ENCODE peak calls at places on chromosomes 2 and 18, in four cellular contexts. Y is colonic mucosa, F is suprapubic skin, G is astrocyte of the spinal cord. Z is an unnamed sample.

GRCh38 chr2:234496835-234497591 is at the start of gene ARL4C:
- DNase-seq in F (no peak), G (peak; percentile 84), Y (peak; percentile 42), Z (no peak)

GRCh38 chr18:35215026-35215425 is 25.8 kb upstream of the ZNF397 start:
- DNase-seq in F (no peak), Y (no peak), G (no peak), Z (no peak)

GRCh38 chr2:73134471-73134870 is 21.7 kb upstream of the RAB11FIP5 start:
- DNase-seq in G (no peak), Y (no peak), F (no peak), Z (no peak)

GRCh38 chr2:112087346-112088020 is 32.4 kb downstream of the TMEM87B start:
- DNase-seq in Y (no peak), F (no peak), G (no peak), Z (no peak)

GRCh38 chr2:171297951-171298350 is 135.8 kb downstream of the METTL8 start:
- DNase-seq in G (peak; percentile 29), Y (no peak), F (no peak), Z (no peak)

GRCh38 chr18:28065031-28065792 is 111.7 kb downstream of the CDH2 start:
- DNase-seq in G (peak; percentile 92), F (no peak), Y (no peak), Z (no peak)

GRCh38 chr2:45014016-45014702 is 4.9 kb upstream of the SIX2 start:
- DNase-seq in F (no peak), Y (no peak), G (peak; percentile 36), Z (peak; percentile 5)

GRCh38 chr18:23237524-23238151 is 102.4 kb downstream of the CABLES1 start:
- DNase-seq in G (peak; percentile 73), Y (peak; percentile 41), F (peak; percentile 84), Z (no peak)

GRCh38 chr2:197871780-197872456 is 67.5 kb downstream of the PLCL1 start:
- DNase-seq in G (no peak), Y (no peak), F (no peak), Z (no peak)

GRCh38 chr2:43100883-43101662 is 125.3 kb downstream of the ZFP36L2 start:
- DNase-seq in G (peak; percentile 79), Y (no peak), F (peak; percentile 87), Z (no peak)

GRCh38 chr18:21599585-21600525 is 649 bp downstream of the ESCO1 start:
- DNase-seq in Y (peak; percentile 62), F (no peak), G (peak; percentile 7), Z (no peak)

GRCh38 chr18:69490813-69491212 is 90.1 kb downstream of the DOK6 start:
- DNase-seq in F (no peak), Y (no peak), G (peak; percentile 49), Z (no peak)

GRCh38 chr2:141959016-141959415 is 171.8 kb downstream of the LRP1B start:
- DNase-seq in G (no peak), Y (no peak), F (no peak), Z (no peak)

GRCh38 chr2:136207030-136207623 is 89.2 kb upstream of the CXCR4 start:
- DNase-seq in Y (peak; percentile 22), G (no peak), F (no peak), Z (no peak)

GRCh38 chr2:16553222-16553621 is 112.4 kb downstream of the CYRIA start:
- DNase-seq in F (no peak), G (peak; percentile 42), Y (peak; percentile 32), Z (peak; percentile 38)

GRCh38 chr2:205456682-205457081 is 225.6 kb upstream of the NRP2 start:
- DNase-seq in Y (no peak), G (no peak), F (no peak), Z (no peak)

GRCh38 chr2:29462293-29462692 is 347.1 kb downstream of the CLIP4 start:
- DNase-seq in F (no peak), G (peak; percentile 28), Y (no peak), Z (no peak)

GRCh38 chr18:5449858-5450509 is 93.8 kb downstream of the EPB41L3 start:
- DNase-seq in Y (no peak), F (no peak), G (no peak), Z (no peak)

GRCh38 chr2:23487735-23488492 is 102.9 kb downstream of the KLHL29 start:
- DNase-seq in Y (no peak), F (no peak), G (peak; percentile 88), Z (peak; percentile 7)

GRCh38 chr18:581106-581505 is 926 bp downstream of the CETN1 start:
- DNase-seq in G (no peak), Y (no peak), F (no peak), Z (no peak)

GRCh38 chr2:76316691-76317090 is 606.0 kb upstream of the GCFC2 start:
- DNase-seq in G (no peak), Y (no peak), F (no peak), Z (peak; percentile 88)

GRCh38 chr2:128092656-128093055 is 1.7 kb downstream of the UGGT1 start:
- DNase-seq in G (no peak), F (no peak), Y (no peak), Z (no peak)
- H3K4me3 ChIP-seq in G (no peak overlapping the region), F (no peak overlapping the region), Y (no peak overlapping the region), Z (peak overlapping the region; percentile 3)

GRCh38 chr2:120828066-120828465 is 92.4 kb downstream of the GLI2 start:
- DNase-seq in F (no peak), Y (no peak), G (no peak), Z (no peak)
- H3K4me3 ChIP-seq in F (no peak overlapping the region), Y (no peak overlapping the region), G (no peak overlapping the region), Z (no peak overlapping the region)

GRCh38 chr2:127388423-127389164 is 819 bp upstream of the MAP3K2 start:
- DNase-seq in F (no peak), G (no peak), Y (no peak), Z (no peak)

GRCh38 chr2:127392133-127392827 is 4.5 kb upstream of the MAP3K2 start:
- DNase-seq in G (peak; percentile 51), F (no peak), Y (no peak), Z (no peak)

GRCh38 chr2:127387655-127388422 is at the start of gene MAP3K2:
- DNase-seq in G (peak; percentile 87), Y (peak; percentile 93), F (peak; percentile 96), Z (peak; percentile 83)

GRCh38 chr2:127386764-127387654 is 766 bp downstream of the MAP3K2 start:
- DNase-seq in F (peak; percentile 92), G (peak; percentile 90), Y (peak; percentile 81), Z (peak; percentile 77)

GRCh38 chr2:127389778-127390435 is 2.1 kb upstream of the MAP3K2 start:
- DNase-seq in F (no peak), G (no peak), Y (no peak), Z (peak; percentile 59)
- H3K4me3 ChIP-seq in F (no peak overlapping the region), G (no peak overlapping the region), Y (no peak overlapping the region), Z (no peak overlapping the region)

GRCh38 chr2:101097638-101098037 is 53.5 kb downstream of the TBC1D8 start:
- DNase-seq in Y (no peak), G (no peak), F (no peak), Z (no peak)
- H3K4me3 ChIP-seq in Y (no peak overlapping the region), G (no peak overlapping the region), F (no peak overlapping the region), Z (no peak overlapping the region)

DNA sequence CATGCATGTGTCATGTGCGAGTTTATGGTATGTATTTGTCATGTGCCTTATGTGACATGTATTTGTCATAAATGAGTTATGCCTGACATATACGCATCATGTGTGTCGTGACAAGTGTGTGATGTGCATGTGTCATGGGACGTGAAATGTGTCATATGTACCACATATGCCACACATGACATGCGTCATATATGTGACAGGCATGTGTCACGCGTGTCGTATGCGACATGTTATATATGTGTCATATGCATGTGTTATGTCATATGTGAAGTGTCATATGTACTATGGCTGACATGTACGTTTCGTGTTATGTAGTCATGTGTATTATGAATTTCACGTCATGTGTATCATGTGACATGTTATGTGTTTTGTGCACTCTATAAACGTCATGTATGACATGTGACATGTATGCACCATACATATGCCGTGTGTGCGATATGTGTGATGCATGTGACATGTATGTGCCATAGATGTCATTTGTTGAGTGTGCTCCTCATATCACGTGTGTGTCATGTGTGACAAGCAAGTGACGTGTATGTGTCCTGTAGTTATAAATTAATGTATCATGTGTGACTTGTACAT is 2152.3 kb upstream of the PIK3C3 start:
- DNase-seq in F (no peak), G (no peak), Y (no peak), Z (no peak)
- H3K4me3 ChIP-seq in F (no peak overlapping the region), G (no peak overlapping the region), Y (no peak overlapping the region), Z (no peak overlapping the region)

DNA sequence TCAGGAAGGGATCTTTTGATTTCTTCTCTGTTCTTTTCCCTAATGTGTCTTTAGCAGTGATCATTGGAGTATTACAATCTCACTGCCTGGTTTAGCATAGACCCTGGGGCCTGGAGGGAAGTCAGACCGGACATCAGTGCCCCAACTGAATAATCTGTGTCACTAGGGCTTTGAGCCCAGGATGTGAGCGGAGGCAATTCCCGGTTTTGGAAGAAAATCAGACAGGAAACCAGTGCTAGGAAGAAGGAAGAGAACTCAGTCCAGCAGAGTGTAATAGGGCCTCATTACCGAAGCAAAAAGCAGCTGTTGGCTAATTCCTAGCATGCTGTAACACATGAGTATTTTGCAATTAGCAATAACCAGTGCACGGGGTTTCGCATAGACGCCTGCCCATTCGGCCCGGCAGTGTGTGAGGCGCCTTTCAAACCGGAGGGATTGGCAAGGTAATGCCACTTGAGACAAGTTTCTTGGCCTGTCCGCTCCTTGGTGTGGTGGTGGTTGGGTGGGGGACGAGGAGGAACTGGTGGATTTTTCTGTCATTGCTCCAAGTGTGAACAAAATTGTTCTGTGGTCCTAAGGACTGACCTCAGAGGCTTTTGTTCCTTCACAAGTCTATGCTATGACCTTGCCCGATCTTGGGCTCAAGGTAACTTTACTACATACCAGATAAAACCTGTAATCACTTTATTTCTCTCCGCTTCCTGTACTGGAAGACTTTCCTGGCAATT is 2.8 kb downstream of the FOSL2 start:
- DNase-seq in G (peak; percentile 63), F (peak; percentile 87), Y (peak; percentile 68), Z (no peak)
- H3K4me3 ChIP-seq in G (peak overlapping the region; percentile 99), F (peak overlapping the region; percentile 97), Y (peak overlapping the region; percentile 85), Z (no peak overlapping the region)

DNA sequence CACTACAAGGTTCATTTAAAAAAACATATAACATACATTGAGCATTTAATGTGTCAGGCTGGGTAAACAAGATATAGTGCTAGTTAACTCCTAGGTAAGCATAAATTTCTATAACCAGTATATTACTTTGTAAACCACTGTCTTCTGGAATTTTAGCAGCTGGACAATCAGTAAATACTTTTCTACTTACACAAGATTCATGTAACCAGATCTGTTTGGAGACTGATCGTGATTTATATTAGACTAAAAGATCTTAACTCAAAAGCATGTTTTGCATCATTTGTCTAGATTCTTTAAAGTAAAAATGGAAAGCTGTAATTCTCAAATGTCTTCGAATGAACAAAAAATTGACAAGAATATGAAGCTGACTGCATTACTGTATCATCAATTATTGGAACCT is 941 bp upstream of the SGO2 start:
- DNase-seq in Y (no peak), F (no peak), G (no peak), Z (no peak)
- H3K4me3 ChIP-seq in Y (peak overlapping the region; percentile 76), F (peak overlapping the region; percentile 71), G (no peak overlapping the region), Z (no peak overlapping the region)